ENCODE peak calls at places on chromosomes 2 and 18, in ten cellular contexts. X is right cardiac atrium; E is CD4-positive, CD25-positive, alpha-beta regulatory T cell; R is IMR-90; G is mammary epithelial cell; T is GM23248; Y is hepatocyte; I is ovary; S is PC-9; H is body of pancreas. K is an unnamed sample.

GRCh38 chr2:98822301-98823164 is 91.6 kb upstream of the MGAT4A start:
- DNase-seq in X (peak; percentile 69), E (peak; percentile 56), R (no peak), G (no peak), T (peak; percentile 46), Y (peak; percentile 70), I (peak; percentile 29), S (no peak), H (peak; percentile 44), K (peak; percentile 60)

GRCh38 chr2:205465791-205466190 is 216.5 kb upstream of the NRP2 start:
- DNase-seq in X (no peak), E (no peak), R (no peak), G (no peak), T (no peak), Y (no peak), I (no peak), S (no peak), H (no peak), K (no peak)

GRCh38 chr18:66682855-66683322 is 79.0 kb upstream of the CDH19 start:
- DNase-seq in X (peak; percentile 17), E (no peak), R (no peak), G (no peak), T (no peak), Y (no peak), I (no peak), S (no peak), H (peak; percentile 10), K (peak; percentile 59)

GRCh38 chr2:101540518-101540917 is 65.6 kb upstream of the RFX8 start:
- DNase-seq in X (no peak), E (no peak), R (peak; percentile 26), G (peak; percentile 39), T (peak; percentile 77), Y (no peak), I (no peak), S (peak; percentile 91), H (no peak), K (no peak)

GRCh38 chr2:45173513-45173912 is 164.3 kb upstream of the SIX2 start:
- DNase-seq in X (peak; percentile 24), E (no peak), R (peak; percentile 93), G (peak; percentile 97), T (peak; percentile 97), Y (no peak), I (no peak), S (peak; percentile 95), H (no peak), K (peak; percentile 90)

GRCh38 chr2:165277295-165277694 is 38.1 kb downstream of the SCN2A start:
- DNase-seq in X (no peak), E (peak; percentile 11), R (peak; percentile 17), G (no peak), T (peak; percentile 15), Y (no peak), I (no peak), S (no peak), H (no peak), K (no peak)

GRCh38 chr2:109247812-109248211 is 118.8 kb downstream of the SH3RF3 start:
- DNase-seq in X (no peak), E (no peak), R (no peak), G (no peak), T (no peak), Y (no peak), I (no peak), S (no peak), H (no peak), K (no peak)

GRCh38 chr18:24941164-24941951 is 410.6 kb downstream of the ZNF521 start:
- DNase-seq in X (no peak), E (no peak), R (peak; percentile 4), G (no peak), T (no peak), Y (no peak), I (no peak), S (no peak), H (no peak), K (no peak)

GRCh38 chr18:64119916-64120315 is 29.0 kb downstream of the LINC00305 start:
- DNase-seq in X (no peak), E (no peak), R (no peak), G (no peak), T (peak; percentile 12), Y (no peak), I (no peak), S (no peak), H (no peak), K (no peak)

GRCh38 chr2:23065210-23065609 is 319.8 kb upstream of the KLHL29 start:
- DNase-seq in X (no peak), E (no peak), R (no peak), G (no peak), T (no peak), Y (no peak), I (no peak), S (no peak), H (no peak), K (no peak)

GRCh38 chr2:86218124-86218523 is 18.9 kb downstream of the MRPL35 start:
- DNase-seq in X (no peak), E (peak; percentile 61), R (no peak), G (no peak), T (no peak), Y (no peak), I (no peak), S (no peak), H (no peak), K (no peak)

GRCh38 chr2:60741588-60741987 is 14.5 kb upstream of the PAPOLG start:
- DNase-seq in X (peak; percentile 79), E (no peak), R (no peak), G (no peak), T (no peak), Y (no peak), I (no peak), S (no peak), H (no peak), K (peak; percentile 61)

GRCh38 chr2:16102976-16103380 is 162.6 kb downstream of the MYCN start:
- DNase-seq in X (no peak), E (no peak), R (no peak), G (no peak), T (no peak), Y (peak; percentile 71), I (no peak), S (no peak), H (no peak), K (peak; percentile 28)

GRCh38 chr2:16103614-16104344 is 163.4 kb downstream of the MYCN start:
- DNase-seq in X (no peak), E (no peak), R (no peak), G (no peak), T (no peak), Y (no peak), I (no peak), S (no peak), H (no peak), K (no peak)

GRCh38 chr2:16105664-16106281 is 165.4 kb downstream of the MYCN start:
- DNase-seq in X (no peak), E (no peak), R (no peak), G (no peak), T (no peak), Y (peak; percentile 70), I (no peak), S (no peak), H (no peak), K (no peak)

GRCh38 chr2:16105178-16105663 is 164.9 kb downstream of the MYCN start:
- DNase-seq in X (no peak), E (no peak), R (no peak), G (no peak), T (no peak), Y (no peak), I (no peak), S (no peak), H (no peak), K (no peak)

GRCh38 chr2:16104345-16105177 is 164.2 kb downstream of the MYCN start:
- DNase-seq in X (no peak), E (no peak), R (no peak), G (no peak), T (no peak), Y (peak; percentile 42), I (no peak), S (no peak), H (no peak), K (no peak)
- H3K27ac ChIP-seq in X (no peak overlapping the region), E (no peak overlapping the region), R (no peak overlapping the region), G (no peak overlapping the region), T (no peak overlapping the region), Y (peak overlapping the region; percentile 86), I (no peak overlapping the region), S (no peak overlapping the region), H (no peak overlapping the region), K (peak overlapping the region; percentile 12)

GRCh38 chr18:79424880-79425572 is 29.3 kb downstream of the NFATC1 start:
- DNase-seq in X (no peak), E (no peak), R (no peak), G (no peak), T (no peak), Y (no peak), I (no peak), S (no peak), H (no peak), K (no peak)
- H3K4me3 ChIP-seq in X (no peak overlapping the region), E (no peak overlapping the region), R (no peak overlapping the region), G (no peak overlapping the region), T (no peak overlapping the region), Y (no peak overlapping the region), I (no peak overlapping the region), S (no peak overlapping the region), H (no peak overlapping the region), K (no peak overlapping the region)

DNA sequence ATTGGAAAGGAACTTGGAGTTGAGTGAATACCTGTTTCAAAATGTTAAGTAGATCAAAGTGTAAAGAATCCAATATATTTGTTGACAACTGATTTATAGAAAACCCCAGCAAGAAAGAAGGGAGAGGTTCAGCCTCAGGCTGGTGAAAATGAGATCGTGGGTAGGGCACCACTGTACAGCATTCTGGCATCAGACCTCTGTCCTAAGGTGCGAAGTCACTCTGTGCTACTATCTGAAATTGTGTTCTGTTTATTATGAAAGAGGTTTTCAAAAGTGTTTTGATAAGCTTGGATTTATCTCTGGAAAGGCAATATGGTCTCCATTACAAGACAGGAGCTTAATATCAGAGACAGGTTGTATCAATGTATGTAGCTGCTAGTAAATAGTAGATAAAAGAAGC is 80.5 kb upstream of the MAP4K3 start:
- DNase-seq in X (no peak), E (no peak), R (no peak), G (no peak), T (no peak), Y (no peak), I (no peak), S (no peak), H (no peak), K (no peak)
- H3K4me1 ChIP-seq in X (peaks cover 16% of the 10 kb centered on the region), E (peaks cover 5% of the 10 kb centered on the region), R (peaks cover 18% of the 10 kb centered on the region), G (peaks cover 14% of the 10 kb centered on the region), T (peaks cover 23% of the 10 kb centered on the region), Y (peaks cover 19% of the 10 kb centered on the region), I (peaks cover 4% of the 10 kb centered on the region), S (peaks cover 6% of the 10 kb centered on the region), H (peaks cover 30% of the 10 kb centered on the region), K (peaks cover 14% of the 10 kb centered on the region)

DNA sequence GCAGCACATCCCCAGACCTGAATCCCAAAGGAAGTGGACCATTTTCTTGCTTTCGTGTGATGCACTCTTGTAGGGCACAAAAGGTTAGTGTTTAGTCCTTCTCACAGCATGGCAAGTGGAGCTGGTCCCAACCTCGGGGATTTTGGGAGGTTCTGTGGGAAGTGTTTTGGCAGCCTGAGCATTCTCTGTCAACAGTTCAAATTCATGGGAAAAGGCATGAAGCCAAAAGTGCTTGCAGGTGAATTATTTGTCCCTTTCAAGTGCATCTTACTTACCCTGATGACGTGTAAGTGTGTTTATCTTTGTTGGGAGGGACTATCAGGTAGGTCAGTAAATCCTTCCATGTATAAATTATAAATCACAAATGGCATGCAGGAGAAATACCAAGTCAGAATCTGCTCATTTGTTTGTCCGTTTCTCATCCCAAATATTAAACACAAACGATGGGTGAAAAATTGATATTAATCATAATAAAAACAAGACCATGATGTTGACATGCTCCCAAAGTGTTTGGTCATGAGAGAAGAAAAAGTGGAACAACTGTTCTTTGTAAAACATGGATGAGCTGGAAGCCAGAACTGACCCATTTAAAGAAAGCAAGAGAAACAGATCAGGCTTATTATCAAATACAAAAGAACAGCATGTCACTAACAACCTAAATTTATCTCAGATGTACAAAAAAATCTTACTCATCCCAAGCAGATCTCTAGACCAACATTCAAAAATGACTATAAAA is 57.6 kb downstream of the EPHA4 start:
- DNase-seq in X (no peak), E (no peak), R (no peak), G (no peak), T (no peak), Y (no peak), I (no peak), S (no peak), H (no peak), K (no peak)
- H3K27ac ChIP-seq in X (peak overlapping the region; percentile 70), E (no peak overlapping the region), R (no peak overlapping the region), G (no peak overlapping the region), T (no peak overlapping the region), Y (no peak overlapping the region), I (no peak overlapping the region), S (no peak overlapping the region), H (no peak overlapping the region), K (no peak overlapping the region)